ENCODE peak calls at places on chromosomes 2 and 18, in eight cellular contexts. T is IMR-90, F is WERI-Rb-1, W is pancreas, E is body of pancreas, G is ovary, R is psoas muscle, Y is upper lobe of right lung. I is an unnamed sample.
A peak's percentile ranks its signal among the peaks of the same experiment; 100 is the strongest.

GRCh38 chr2:219249203-219249980 is 3.7 kb upstream of the TUBA4B start:
- DNase-seq in T (peak; percentile 75), G (peak; percentile 63), R (peak; percentile 77), W (peak; percentile 76), E (peak; percentile 91), F (peak; percentile 26), Y (peak; percentile 89), I (peak; percentile 70)

GRCh38 chr2:118112771-118113334 is 24.6 kb downstream of the INSIG2 start:
- DNase-seq in R (no peak), E (no peak), G (no peak), F (no peak), T (peak; percentile 71), Y (no peak), W (no peak), I (no peak)

GRCh38 chr2:135473567-135473966 is 57.5 kb downstream of the ZRANB3 start:
- DNase-seq in F (peak; percentile 16), Y (no peak), W (no peak), E (no peak), G (no peak), T (peak; percentile 8), R (no peak), I (peak; percentile 32)

GRCh38 chr18:26309283-26309682 is 83.0 kb downstream of the TAF4B start:
- DNase-seq in T (peak; percentile 60), R (no peak), G (no peak), E (no peak), W (no peak), Y (no peak), F (no peak), I (no peak)

GRCh38 chr2:155485141-155485842 is 786.8 kb downstream of the KCNJ3 start:
- DNase-seq in E (no peak), R (no peak), Y (no peak), W (no peak), F (no peak), G (no peak), T (no peak), I (no peak)

GRCh38 chr2:63818276-63818675 is 23.4 kb upstream of the UGP2 start:
- DNase-seq in R (no peak), G (no peak), E (no peak), Y (no peak), T (no peak), W (no peak), F (no peak), I (no peak)

GRCh38 chr2:196239622-196240587 is 68.5 kb upstream of the STK17B start:
- DNase-seq in W (no peak), G (no peak), F (no peak), Y (peak; percentile 81), T (peak; percentile 93), R (peak; percentile 73), E (peak; percentile 75), I (peak; percentile 84)

GRCh38 chr2:74882299-74882687 is 48.4 kb downstream of the HK2 start:
- DNase-seq in Y (no peak), G (no peak), R (no peak), E (no peak), T (no peak), F (no peak), W (no peak), I (no peak)

GRCh38 chr2:118128826-118129225 is 40.6 kb downstream of the INSIG2 start:
- DNase-seq in E (no peak), R (no peak), F (no peak), T (no peak), Y (no peak), W (no peak), G (no peak), I (no peak)

GRCh38 chr2:141316606-141317005 is 814.2 kb downstream of the LRP1B start:
- DNase-seq in T (no peak), W (no peak), G (no peak), R (no peak), E (no peak), Y (no peak), F (no peak), I (no peak)

GRCh38 chr2:200130762-200131166 is 175.4 kb downstream of the MAIP1 start:
- DNase-seq in T (peak; percentile 36), Y (no peak), E (no peak), F (no peak), W (no peak), G (no peak), R (no peak), I (no peak)

GRCh38 chr2:41940715-41941114 is 107.1 kb upstream of the PKDCC start:
- DNase-seq in Y (no peak), E (no peak), R (no peak), G (peak; percentile 55), W (no peak), F (no peak), T (no peak), I (no peak)

GRCh38 chr2:86786001-86786536 is 4.6 kb downstream of the CD8A start:
- DNase-seq in E (no peak), T (no peak), R (no peak), Y (no peak), G (no peak), W (no peak), F (no peak), I (peak; percentile 77)

GRCh38 chr18:70421471-70421870 is 132.6 kb downstream of the SOCS6 start:
- DNase-seq in Y (no peak), R (no peak), F (no peak), W (no peak), G (no peak), T (peak; percentile 45), E (no peak), I (no peak)

GRCh38 chr2:98515571-98515927 is 70.9 kb downstream of the INPP4A start:
- DNase-seq in G (no peak), R (no peak), E (no peak), W (no peak), T (no peak), Y (no peak), F (no peak), I (no peak)

GRCh38 chr2:240719676-240720545 is 28.2 kb downstream of the AQP12A start:
- DNase-seq in T (no peak), Y (no peak), R (no peak), F (no peak), E (no peak), G (no peak), W (no peak), I (no peak)

GRCh38 chr18:23826850-23827620 is 137.8 kb downstream of the LAMA3 start:
- DNase-seq in E (no peak), Y (no peak), T (no peak), F (no peak), W (no peak), R (no peak), G (no peak), I (no peak)

GRCh38 chr2:164203131-164203530 is 418.2 kb downstream of the GRB14 start:
- DNase-seq in T (no peak), G (no peak), F (no peak), Y (no peak), W (no peak), E (no peak), R (no peak), I (no peak)

GRCh38 chr18:33123852-33124251 is 316.7 kb downstream of the CCDC178 start:
- DNase-seq in F (no peak), E (no peak), W (no peak), Y (no peak), R (no peak), G (no peak), T (no peak), I (no peak)

GRCh38 chr2:64227603-64228125 is 83.4 kb upstream of the PELI1 start:
- DNase-seq in Y (no peak), R (no peak), F (no peak), T (no peak), W (no peak), G (no peak), E (no peak), I (no peak)

GRCh38 chr18:51323941-51324340 is 126.5 kb upstream of the MEX3C start:
- DNase-seq in W (no peak), Y (no peak), G (no peak), E (no peak), R (no peak), T (no peak), F (no peak), I (no peak)

DNA sequence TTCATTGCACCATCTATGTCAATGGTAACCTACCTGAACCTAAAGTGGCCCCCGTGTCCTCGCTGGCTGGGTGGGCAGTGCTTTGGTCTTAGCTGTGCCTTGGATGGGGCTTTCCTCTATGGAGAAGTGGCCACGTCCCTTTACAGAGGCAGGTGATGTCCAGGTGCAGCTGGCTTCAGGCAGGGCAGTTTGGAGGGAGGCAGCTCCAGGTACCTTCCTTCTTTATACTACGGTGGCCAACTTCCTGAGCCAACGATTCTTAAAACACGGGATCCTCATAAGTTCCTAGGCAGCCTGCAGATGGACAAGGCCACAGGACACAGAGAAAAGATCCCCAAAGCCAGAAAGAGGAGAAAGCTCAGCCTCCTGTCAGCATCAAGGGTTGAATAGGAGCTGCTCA is 517.3 kb upstream of the HS6ST1 start:
- DNase-seq in Y (no peak), F (no peak), E (no peak), R (no peak), T (no peak), W (no peak), G (no peak), I (no peak)
- H3K4me3 ChIP-seq in Y (no peak overlapping the region), F (no peak overlapping the region), E (no peak overlapping the region), R (no peak overlapping the region), T (no peak overlapping the region), W (no peak overlapping the region), G (no peak overlapping the region), I (no peak overlapping the region)

GRCh38 chr18:50194623-50195532 is at the start of gene MYO5B:
- DNase-seq in G (peak; percentile 20), R (peak; percentile 56), Y (peak; percentile 93), W (peak; percentile 95), E (peak; percentile 93), F (peak; percentile 80), T (no peak), I (peak; percentile 43)
- H3K27ac ChIP-seq in G (no peak within 1 kb of the TSS), R (no peak within 1 kb of the TSS), Y (peak within 1 kb of the TSS; percentile 42), W (peak within 1 kb of the TSS; percentile 77), E (peak within 1 kb of the TSS; percentile 87), F (peak within 1 kb of the TSS; percentile 35), T (no peak within 1 kb of the TSS), I (no peak within 1 kb of the TSS)

DNA sequence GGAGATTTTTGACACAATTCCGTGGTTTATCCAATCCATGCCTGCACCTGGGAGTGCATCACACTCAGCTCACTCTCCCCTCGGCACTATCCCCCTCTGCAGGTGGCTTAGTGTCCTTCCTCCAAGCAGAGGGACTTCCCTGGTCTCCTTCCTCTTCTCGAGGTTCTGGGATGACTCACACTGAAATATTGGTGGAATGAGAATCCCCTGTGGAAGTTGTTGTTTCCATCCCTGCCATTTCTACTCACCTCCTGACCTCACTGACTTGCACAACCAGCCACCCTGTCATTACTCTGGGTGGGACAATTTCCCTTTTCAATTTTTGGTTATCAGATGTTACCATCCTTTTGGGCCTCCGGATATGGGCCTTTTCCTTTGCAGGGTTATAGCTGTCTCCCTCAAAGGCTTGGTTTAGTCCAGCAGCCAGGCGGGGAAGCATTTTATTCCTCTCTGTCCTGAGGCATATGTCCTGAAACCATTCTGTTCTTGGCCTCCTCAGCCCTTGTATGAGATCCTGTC is 59.9 kb downstream of the PTPRM start:
- DNase-seq in T (peak; percentile 80), E (peak; percentile 21), G (no peak), F (no peak), W (no peak), Y (no peak), R (no peak), I (no peak)
- TF ChIP-seq CTCF in T (peak; percentile 49), E (no peak), G (no peak), F (no peak), W (no peak), Y (no peak), R (no peak), I (no peak)

DNA sequence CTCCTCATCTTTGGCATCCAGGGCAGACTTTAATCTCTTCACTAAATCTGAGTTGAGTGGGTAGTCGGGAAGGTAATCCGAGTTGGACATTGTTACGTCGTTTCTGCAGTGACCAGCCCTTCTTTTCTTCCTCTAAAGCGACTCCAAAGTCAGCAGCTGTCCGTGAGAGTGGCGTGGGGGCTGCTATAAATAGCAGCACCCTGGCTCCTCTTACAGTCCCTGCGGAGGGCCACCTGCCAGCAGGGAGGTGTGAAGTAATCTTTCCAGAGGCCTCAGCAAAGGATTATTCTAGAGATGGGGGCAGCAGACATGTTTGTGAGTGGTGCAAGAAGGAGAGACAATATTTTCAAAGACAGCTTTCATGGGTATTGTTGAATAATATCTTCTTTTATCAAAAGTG is at the start of gene ASB18:
- DNase-seq in R (peak; percentile 90), Y (no peak), E (no peak), F (peak; percentile 51), G (no peak), T (no peak), W (no peak), I (no peak)
- H3K4me3 ChIP-seq in R (peak within 1 kb of the TSS; percentile 50), Y (no peak within 1 kb of the TSS), E (no peak within 1 kb of the TSS), F (no peak within 1 kb of the TSS), G (no peak within 1 kb of the TSS), T (no peak within 1 kb of the TSS), W (no peak within 1 kb of the TSS), I (no peak within 1 kb of the TSS)

I was measured in CD8-positive, alpha-beta T cell.